ENCODE peak calls at places on chromosome 6, in ten cellular contexts. One of them, this sample, is unnamed.

GRCh38 chr6:158620963-158621693 is 23.4 kb downstream of the DYNLT1 start:
- DNase-seq in MCF 10A: no peak
- DNase-seq in NB4: no peak
- DNase-seq in AG10803: no peak
- DNase-seq in choroid plexus epithelial cell: no peak
- DNase-seq in ovary: no peak
- DNase-seq in astrocyte of the spinal cord: no peak
- DNase-seq in fibroblast of mammary gland: no peak
- DNase-seq in bronchial epithelial cell: no peak
- DNase-seq in H1: no peak
- DNase-seq in this sample: no peak

GRCh38 chr6:56430629-56431600 is 183.5 kb upstream of the COL21A1 start:
- DNase-seq in NB4: no peak
- DNase-seq in MCF 10A: no peak
- DNase-seq in AG10803: no peak
- DNase-seq in ovary: no peak
- DNase-seq in H1: no peak
- DNase-seq in choroid plexus epithelial cell: no peak
- DNase-seq in bronchial epithelial cell: no peak
- DNase-seq in fibroblast of mammary gland: no peak
- DNase-seq in astrocyte of the spinal cord: no peak
- DNase-seq in this sample: no peak

GRCh38 chr6:129981598-129981997 is 36.8 kb upstream of the L3MBTL3 start:
- DNase-seq in ovary: no peak
- DNase-seq in astrocyte of the spinal cord: peak; percentile 3
- DNase-seq in AG10803: no peak
- DNase-seq in bronchial epithelial cell: peak; percentile 24
- DNase-seq in fibroblast of mammary gland: peak; percentile 29
- DNase-seq in choroid plexus epithelial cell: peak; percentile 55
- DNase-seq in NB4: no peak
- DNase-seq in MCF 10A: peak; percentile 31
- DNase-seq in H1: no peak
- DNase-seq in this sample: no peak

GRCh38 chr6:101956961-101957360 is 563.5 kb downstream of the GRIK2 start:
- DNase-seq in AG10803: peak; percentile 41
- DNase-seq in choroid plexus epithelial cell: no peak
- DNase-seq in NB4: no peak
- DNase-seq in astrocyte of the spinal cord: no peak
- DNase-seq in ovary: no peak
- DNase-seq in H1: no peak
- DNase-seq in fibroblast of mammary gland: no peak
- DNase-seq in MCF 10A: no peak
- DNase-seq in bronchial epithelial cell: no peak
- DNase-seq in this sample: no peak

GRCh38 chr6:74248966-74249365 is 553.0 kb downstream of the CD109 start:
- DNase-seq in NB4: no peak
- DNase-seq in ovary: no peak
- DNase-seq in fibroblast of mammary gland: no peak
- DNase-seq in MCF 10A: no peak
- DNase-seq in H1: no peak
- DNase-seq in choroid plexus epithelial cell: peak; percentile 23
- DNase-seq in astrocyte of the spinal cord: no peak
- DNase-seq in AG10803: no peak
- DNase-seq in bronchial epithelial cell: peak; percentile 34
- DNase-seq in this sample: no peak

GRCh38 chr6:11009353-11009752 is 34.8 kb downstream of the ELOVL2 start:
- DNase-seq in ovary: no peak
- DNase-seq in bronchial epithelial cell: peak; percentile 63
- DNase-seq in H1: no peak
- DNase-seq in MCF 10A: peak; percentile 62
- DNase-seq in AG10803: peak; percentile 31
- DNase-seq in choroid plexus epithelial cell: peak; percentile 6
- DNase-seq in NB4: no peak
- DNase-seq in astrocyte of the spinal cord: peak; percentile 9
- DNase-seq in fibroblast of mammary gland: peak; percentile 19
- DNase-seq in this sample: no peak

GRCh38 chr6:163730496-163731210 is 316.1 kb downstream of the QKI start:
- DNase-seq in bronchial epithelial cell: no peak
- DNase-seq in astrocyte of the spinal cord: no peak
- DNase-seq in AG10803: no peak
- DNase-seq in H1: no peak
- DNase-seq in ovary: no peak
- DNase-seq in NB4: no peak
- DNase-seq in fibroblast of mammary gland: no peak
- DNase-seq in MCF 10A: no peak
- DNase-seq in choroid plexus epithelial cell: no peak
- DNase-seq in this sample: no peak

GRCh38 chr6:2764610-2765165 is 505 bp upstream of the WRNIP1 start:
- DNase-seq in AG10803: peak; percentile 72
- DNase-seq in bronchial epithelial cell: peak; percentile 63
- DNase-seq in NB4: peak; percentile 85
- DNase-seq in ovary: peak; percentile 58
- DNase-seq in choroid plexus epithelial cell: peak; percentile 82
- DNase-seq in H1: no peak
- DNase-seq in fibroblast of mammary gland: peak; percentile 69
- DNase-seq in MCF 10A: peak; percentile 72
- DNase-seq in astrocyte of the spinal cord: peak; percentile 75
- DNase-seq in this sample: peak; percentile 71

GRCh38 chr6:107066697-107067659 is 39.0 kb downstream of the MTRES1 start:
- DNase-seq in H1: no peak
- DNase-seq in MCF 10A: no peak
- DNase-seq in ovary: no peak
- DNase-seq in astrocyte of the spinal cord: no peak
- DNase-seq in NB4: no peak
- DNase-seq in AG10803: no peak
- DNase-seq in choroid plexus epithelial cell: peak; percentile 13
- DNase-seq in bronchial epithelial cell: no peak
- DNase-seq in fibroblast of mammary gland: no peak
- DNase-seq in this sample: peak; percentile 49

GRCh38 chr6:25944655-25945054 is 14.2 kb upstream of the SLC17A2 start:
- DNase-seq in AG10803: no peak
- DNase-seq in ovary: no peak
- DNase-seq in bronchial epithelial cell: no peak
- DNase-seq in fibroblast of mammary gland: no peak
- DNase-seq in NB4: no peak
- DNase-seq in astrocyte of the spinal cord: no peak
- DNase-seq in MCF 10A: no peak
- DNase-seq in H1: no peak
- DNase-seq in choroid plexus epithelial cell: no peak
- DNase-seq in this sample: no peak

GRCh38 chr6:25939593-25939992 is 9.1 kb upstream of the SLC17A2 start:
- DNase-seq in astrocyte of the spinal cord: no peak
- DNase-seq in choroid plexus epithelial cell: no peak
- DNase-seq in bronchial epithelial cell: peak; percentile 27
- DNase-seq in H1: no peak
- DNase-seq in MCF 10A: no peak
- DNase-seq in fibroblast of mammary gland: no peak
- DNase-seq in AG10803: no peak
- DNase-seq in ovary: no peak
- DNase-seq in NB4: no peak
- DNase-seq in this sample: no peak

GRCh38 chr6:25945175-25945574 is 14.7 kb upstream of the SLC17A2 start:
- DNase-seq in H1: no peak
- DNase-seq in bronchial epithelial cell: no peak
- DNase-seq in NB4: no peak
- DNase-seq in ovary: no peak
- DNase-seq in choroid plexus epithelial cell: no peak
- DNase-seq in AG10803: no peak
- DNase-seq in MCF 10A: no peak
- DNase-seq in fibroblast of mammary gland: no peak
- DNase-seq in astrocyte of the spinal cord: no peak
- DNase-seq in this sample: peak; percentile 52

GRCh38 chr6:25943887-25944286 is 13.4 kb upstream of the SLC17A2 start:
- DNase-seq in MCF 10A: no peak
- DNase-seq in bronchial epithelial cell: no peak
- DNase-seq in AG10803: no peak
- DNase-seq in astrocyte of the spinal cord: no peak
- DNase-seq in fibroblast of mammary gland: no peak
- DNase-seq in H1: no peak
- DNase-seq in choroid plexus epithelial cell: no peak
- DNase-seq in NB4: no peak
- DNase-seq in ovary: no peak
- DNase-seq in this sample: no peak

DNA sequence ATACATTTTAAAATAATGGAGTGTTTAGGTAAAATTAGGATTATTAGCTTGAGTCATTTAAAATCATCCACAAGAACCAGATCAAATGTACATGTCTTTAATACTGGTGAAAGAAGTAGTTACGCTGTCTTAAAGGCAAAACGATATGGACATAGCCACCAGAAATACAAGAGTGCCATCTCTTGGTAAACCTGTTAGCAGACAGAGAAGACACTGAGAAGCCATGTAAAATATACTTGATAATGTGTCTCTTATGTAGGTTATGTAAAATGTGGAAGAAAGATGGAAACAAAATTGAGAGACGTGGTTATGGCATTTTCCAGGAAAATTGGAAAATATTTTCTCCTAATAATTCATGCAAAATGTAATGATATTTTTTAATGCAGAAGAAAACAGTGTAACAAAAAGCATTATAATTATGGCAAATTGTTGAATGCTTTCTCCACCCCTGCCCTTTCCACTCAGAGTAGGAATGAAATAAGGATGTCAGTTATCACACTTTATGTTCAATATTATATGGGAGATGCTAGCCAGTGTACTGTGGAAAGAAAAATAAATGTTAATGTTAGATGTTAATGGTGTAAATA is 12.2 kb upstream of the SLC17A2 start:
- DNase-seq in bronchial epithelial cell: peak; percentile 57
- DNase-seq in choroid plexus epithelial cell: peak; percentile 82
- DNase-seq in H1: no peak
- DNase-seq in MCF 10A: peak; percentile 60
- DNase-seq in AG10803: peak; percentile 57
- DNase-seq in NB4: peak; percentile 69
- DNase-seq in fibroblast of mammary gland: peak; percentile 75
- DNase-seq in ovary: no peak
- DNase-seq in astrocyte of the spinal cord: peak; percentile 39
- DNase-seq in this sample: peak; percentile 37
- TF ChIP-seq CTCF in bronchial epithelial cell: peak; percentile 45
- TF ChIP-seq CTCF in choroid plexus epithelial cell: peak; percentile 69
- TF ChIP-seq CTCF in H1: no peak
- TF ChIP-seq CTCF in MCF 10A: peak; percentile 43
- TF ChIP-seq CTCF in AG10803: peak; percentile 63
- TF ChIP-seq CTCF in NB4: peak; percentile 49
- TF ChIP-seq CTCF in fibroblast of mammary gland: peak; percentile 73
- TF ChIP-seq CTCF in ovary: no peak
- TF ChIP-seq CTCF in astrocyte of the spinal cord: peak; percentile 38
- TF ChIP-seq CTCF in this sample: peak; percentile 28

GRCh38 chr6:152206072-152206818 is 398.8 kb downstream of the ESR1 start:
- DNase-seq in NB4: peak; percentile 55
- DNase-seq in fibroblast of mammary gland: peak; percentile 42
- DNase-seq in bronchial epithelial cell: peak; percentile 16
- DNase-seq in AG10803: peak; percentile 9
- DNase-seq in ovary: no peak
- DNase-seq in H1: peak; percentile 15
- DNase-seq in astrocyte of the spinal cord: no peak
- DNase-seq in choroid plexus epithelial cell: peak; percentile 59
- DNase-seq in MCF 10A: peak; percentile 32
- DNase-seq in this sample: no peak
- TF ChIP-seq CTCF in NB4: peak; percentile 74
- TF ChIP-seq CTCF in fibroblast of mammary gland: peak; percentile 67
- TF ChIP-seq CTCF in bronchial epithelial cell: peak; percentile 37
- TF ChIP-seq CTCF in AG10803: peak; percentile 45
- TF ChIP-seq CTCF in ovary: no peak
- TF ChIP-seq CTCF in H1: peak; percentile 54
- TF ChIP-seq CTCF in astrocyte of the spinal cord: peak; percentile 43
- TF ChIP-seq CTCF in choroid plexus epithelial cell: peak; percentile 75
- TF ChIP-seq CTCF in MCF 10A: peak; percentile 21
- TF ChIP-seq CTCF in this sample: no peak

DNA sequence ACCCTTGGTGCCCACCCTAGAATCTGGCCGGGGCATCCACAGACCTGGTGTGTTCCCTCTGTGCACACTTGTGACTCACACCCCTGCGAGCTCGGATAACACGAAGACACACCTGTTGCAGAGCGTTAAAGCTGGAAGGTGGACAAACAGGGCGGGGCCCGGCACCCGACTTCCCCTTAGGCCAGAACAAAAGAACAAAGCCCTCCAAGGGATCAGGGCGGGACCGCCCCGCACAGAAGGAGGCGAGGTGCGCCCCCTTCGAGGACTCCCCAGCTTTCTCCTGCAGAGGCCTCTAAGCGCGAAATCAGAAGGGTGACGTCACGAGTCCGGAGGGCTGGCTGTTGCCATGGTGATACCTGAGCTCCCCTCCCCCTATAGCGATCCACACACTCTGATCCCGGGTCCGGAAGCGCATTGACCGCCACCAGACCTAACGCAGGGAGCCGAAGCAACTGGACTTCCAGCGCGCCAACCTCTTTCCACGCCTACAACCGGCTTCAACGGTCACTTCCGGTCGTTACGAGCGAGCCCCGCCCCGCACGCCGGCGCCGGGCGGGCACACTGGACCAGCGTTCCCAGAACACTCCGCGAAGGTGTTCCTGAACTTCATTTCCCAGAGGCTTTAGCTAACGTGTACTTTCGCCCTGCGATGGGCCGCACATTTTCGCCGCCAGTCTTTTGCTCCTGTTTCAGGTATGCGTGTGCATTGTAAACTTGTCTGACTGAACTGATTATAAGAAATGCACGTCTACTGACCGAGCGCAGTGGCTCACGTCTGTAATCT is at the start of gene ZNF184:
- DNase-seq in H1: peak; percentile 98
- DNase-seq in fibroblast of mammary gland: peak; percentile 97
- DNase-seq in choroid plexus epithelial cell: peak; percentile 99
- DNase-seq in AG10803: peak; percentile 98
- DNase-seq in MCF 10A: peak; percentile 98
- DNase-seq in ovary: peak; percentile 94
- DNase-seq in bronchial epithelial cell: peak; percentile 91
- DNase-seq in NB4: peak; percentile 99
- DNase-seq in astrocyte of the spinal cord: peak; percentile 99
- DNase-seq in this sample: peak; percentile 91
- TF ChIP-seq CTCF in H1: no peak
- TF ChIP-seq CTCF in fibroblast of mammary gland: no peak
- TF ChIP-seq CTCF in choroid plexus epithelial cell: peak; percentile 20
- TF ChIP-seq CTCF in AG10803: peak; percentile 12
- TF ChIP-seq CTCF in MCF 10A: peak; percentile 17
- TF ChIP-seq CTCF in ovary: peak; percentile 19
- TF ChIP-seq CTCF in bronchial epithelial cell: no peak
- TF ChIP-seq CTCF in NB4: peak; percentile 1
- TF ChIP-seq CTCF in astrocyte of the spinal cord: peak; percentile 7
- TF ChIP-seq CTCF in this sample: no peak

GRCh38 chr6:165092881-165093595 is 216.4 kb downstream of the C6orf118 start:
- DNase-seq in astrocyte of the spinal cord: no peak
- DNase-seq in AG10803: peak; percentile 23
- DNase-seq in H1: no peak
- DNase-seq in fibroblast of mammary gland: no peak
- DNase-seq in choroid plexus epithelial cell: no peak
- DNase-seq in MCF 10A: no peak
- DNase-seq in NB4: no peak
- DNase-seq in ovary: no peak
- DNase-seq in bronchial epithelial cell: no peak
- DNase-seq in this sample: no peak

GRCh38 chr6:165096868-165097267 is 212.5 kb downstream of the C6orf118 start:
- DNase-seq in ovary: no peak
- DNase-seq in AG10803: peak; percentile 15
- DNase-seq in astrocyte of the spinal cord: no peak
- DNase-seq in choroid plexus epithelial cell: no peak
- DNase-seq in bronchial epithelial cell: peak; percentile 25
- DNase-seq in MCF 10A: no peak
- DNase-seq in fibroblast of mammary gland: no peak
- DNase-seq in NB4: no peak
- DNase-seq in H1: no peak
- DNase-seq in this sample: no peak

GRCh38 chr6:165096209-165096608 is 213.2 kb downstream of the C6orf118 start:
- DNase-seq in NB4: no peak
- DNase-seq in fibroblast of mammary gland: no peak
- DNase-seq in AG10803: no peak
- DNase-seq in H1: no peak
- DNase-seq in astrocyte of the spinal cord: no peak
- DNase-seq in MCF 10A: no peak
- DNase-seq in ovary: no peak
- DNase-seq in choroid plexus epithelial cell: no peak
- DNase-seq in bronchial epithelial cell: no peak
- DNase-seq in this sample: no peak

GRCh38 chr6:165098165-165098564 is 211.2 kb downstream of the C6orf118 start:
- DNase-seq in bronchial epithelial cell: no peak
- DNase-seq in ovary: no peak
- DNase-seq in astrocyte of the spinal cord: no peak
- DNase-seq in AG10803: no peak
- DNase-seq in NB4: peak; percentile 44
- DNase-seq in fibroblast of mammary gland: no peak
- DNase-seq in H1: no peak
- DNase-seq in MCF 10A: no peak
- DNase-seq in choroid plexus epithelial cell: no peak
- DNase-seq in this sample: no peak
- TF ChIP-seq CTCF in bronchial epithelial cell: peak; percentile 29
- TF ChIP-seq CTCF in ovary: no peak
- TF ChIP-seq CTCF in astrocyte of the spinal cord: peak; percentile 15
- TF ChIP-seq CTCF in AG10803: no peak
- TF ChIP-seq CTCF in NB4: peak; percentile 31
- TF ChIP-seq CTCF in fibroblast of mammary gland: peak; percentile 10
- TF ChIP-seq CTCF in H1: peak; percentile 3
- TF ChIP-seq CTCF in MCF 10A: no peak
- TF ChIP-seq CTCF in choroid plexus epithelial cell: peak; percentile 6
- TF ChIP-seq CTCF in this sample: no peak

This sample was measured in GM13976.